ENCODE peak calls at places on chromosomes 6 and 20, in nine cellular contexts. P, B, A, K, T, I, C, Y and F are unnamed samples. For H3K36me3, the result is how much of the 10 kb centered on the place peaks cover.

GRCh38 chr6:39347906-39348585 is 25.5 kb upstream of the KCNK16 start:
- DNase-seq in K (peak), Y (peak), P (peak), A (peak), B (peak), T (peak), I (peak), C (peak), F (peak)

GRCh38 chr6:116685437-116685993 is 4.5 kb downstream of the KPNA5 start:
- DNase-seq in K (no peak), Y (no peak), C (no peak), T (no peak), A (no peak), P (no peak), I (no peak), B (no peak), F (no peak)

GRCh38 chr6:132763269-132763668 is 5.6 kb upstream of the VNN2 start:
- DNase-seq in Y (no peak), B (no peak), I (no peak), P (no peak), C (no peak), T (no peak), A (peak), K (no peak), F (no peak)

GRCh38 chr20:64254571-64255360 is 782 bp upstream of the PCMTD2 start:
- DNase-seq in T (no peak), K (no peak), A (no peak), Y (no peak), C (peak), I (no peak), P (no peak), B (peak), F (no peak)

GRCh38 chr6:52216932-52217331 is 27.4 kb downstream of the IL17F start:
- DNase-seq in P (no peak), I (no peak), T (no peak), A (no peak), K (no peak), C (no peak), B (no peak), Y (no peak), F (no peak)

GRCh38 chr20:58054744-58055373 is 173.6 kb downstream of the ANKRD60 start:
- DNase-seq in Y (peak), P (peak), C (no peak), B (peak), I (no peak), K (peak), T (no peak), A (no peak), F (no peak)

GRCh38 chr6:53065266-53066058 is at the start of gene FBXO9:
- DNase-seq in I (no peak), K (peak), B (peak), P (peak), T (no peak), A (peak), Y (peak), C (peak), F (peak)

GRCh38 chr6:40477246-40478126 is 109.7 kb downstream of the LRFN2 start:
- DNase-seq in T (no peak), A (peak), I (no peak), K (peak), C (no peak), B (no peak), Y (no peak), P (no peak), F (no peak)

GRCh38 chr20:64205611-64206026 is 41.4 kb downstream of the MYT1 start:
- DNase-seq in K (no peak), B (no peak), T (no peak), I (no peak), A (no peak), C (no peak), Y (no peak), P (no peak), F (no peak)

GRCh38 chr6:89411269-89412070 is 603 bp downstream of the RRAGD start:
- DNase-seq in P (peak), K (peak), I (no peak), C (peak), A (peak), Y (peak), T (no peak), B (peak), F (peak)

GRCh38 chr6:109896333-109896732 is 81.8 kb upstream of the GPR6 start:
- DNase-seq in I (peak), C (no peak), P (no peak), A (no peak), B (no peak), Y (no peak), T (no peak), K (no peak), F (no peak)

GRCh38 chr6:110101885-110102284 is 77.6 kb downstream of the WASF1 start:
- DNase-seq in Y (no peak), A (no peak), P (no peak), T (no peak), C (no peak), B (no peak), K (no peak), I (no peak), F (no peak)

GRCh38 chr6:141173529-141173928 is 959.2 kb upstream of the GJE1 start:
- DNase-seq in P (no peak), B (no peak), K (no peak), A (no peak), I (no peak), C (no peak), T (no peak), Y (no peak), F (no peak)

GRCh38 chr6:361411-362132 is 30.0 kb upstream of the IRF4 start:
- DNase-seq in Y (no peak), A (no peak), B (no peak), C (peak), K (no peak), P (no peak), T (no peak), I (no peak), F (no peak)

GRCh38 chr6:136103763-136104311 is 146.3 kb downstream of the MTFR2 start:
- DNase-seq in C (no peak), T (no peak), K (no peak), A (no peak), I (no peak), B (no peak), P (peak), Y (peak), F (no peak)

GRCh38 chr6:114810468-114810867 is 467.6 kb upstream of the HS3ST5 start:
- DNase-seq in Y (no peak), C (no peak), B (no peak), P (no peak), I (no peak), A (no peak), T (no peak), K (no peak), F (no peak)

GRCh38 chr6:30954631-30955366 is 14.0 kb downstream of the MUCL3 start:
- DNase-seq in B (no peak), P (no peak), A (no peak), C (no peak), I (no peak), Y (no peak), T (no peak), K (no peak), F (no peak)

GRCh38 chr6:73309534-73309783 is 44.6 kb downstream of the DPPA5 start:
- DNase-seq in P (no peak), T (no peak), A (no peak), Y (no peak), I (no peak), C (no peak), K (no peak), B (no peak), F (peak)

GRCh38 chr6:28207244-28208179 is 17.6 kb upstream of the ZSCAN9 start:
- DNase-seq in Y (no peak), P (no peak), C (peak), I (peak), A (no peak), B (no peak), K (no peak), T (no peak), F (peak)

GRCh38 chr6:31822038-31822821 is 5.3 kb upstream of the HSPA1B start:
- DNase-seq in I (peak), K (no peak), Y (peak), P (peak), A (peak), C (peak), B (peak), T (no peak), F (peak)

GRCh38 chr6:122323361-122323760 is 76.1 kb upstream of the HSF2 start:
- DNase-seq in T (no peak), B (no peak), P (no peak), Y (no peak), I (no peak), A (no peak), K (no peak), C (no peak), F (no peak)

GRCh38 chr6:11187301-11187700 is 45.2 kb downstream of the NEDD9 start:
- DNase-seq in A (no peak), B (no peak), Y (no peak), C (no peak), K (no peak), I (no peak), T (no peak), P (no peak), F (no peak)

GRCh38 chr6:11183761-11184362 is 48.6 kb downstream of the NEDD9 start:
- DNase-seq in Y (no peak), B (no peak), A (no peak), C (no peak), K (no peak), I (no peak), P (no peak), T (no peak), F (no peak)

GRCh38 chr6:11181478-11182136 is 50.9 kb downstream of the NEDD9 start:
- DNase-seq in T (no peak), K (no peak), P (no peak), A (no peak), Y (no peak), C (no peak), I (no peak), B (no peak), F (no peak)

GRCh38 chr6:11188161-11188915 is 44.1 kb downstream of the NEDD9 start:
- DNase-seq in C (no peak), I (peak), T (no peak), K (no peak), Y (no peak), P (no peak), A (no peak), B (no peak), F (no peak)

GRCh38 chr6:11185204-11185842 is 47.1 kb downstream of the NEDD9 start:
- DNase-seq in A (no peak), T (no peak), C (no peak), I (no peak), Y (no peak), P (no peak), K (no peak), B (no peak), F (no peak)
- H3K36me3 ChIP-seq in A (under half), T (under half), C (under half), I (under half), Y (under half), P (under half), K (under half), B (half or more), F (half or more)

DNA sequence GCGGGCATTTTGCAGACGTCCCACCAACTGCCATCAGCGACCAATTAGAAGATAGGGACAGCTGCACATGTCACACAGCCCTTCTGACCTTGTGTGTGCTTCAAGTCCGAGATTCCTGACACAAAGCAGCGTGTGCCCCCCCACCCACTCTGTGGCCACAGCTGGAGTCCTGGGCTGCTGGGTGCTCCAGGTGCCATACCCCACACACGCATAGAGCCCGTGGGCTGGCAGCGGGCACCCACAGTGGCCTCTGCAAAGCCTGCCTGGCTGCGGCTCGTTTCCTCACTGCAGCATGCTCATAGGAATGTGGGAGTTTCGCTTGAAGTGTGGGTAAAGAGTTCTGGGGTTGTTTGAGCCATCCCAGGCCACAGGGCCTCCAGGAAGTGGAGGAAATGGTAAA is 2.5 kb upstream of the ADRM1 start:
- DNase-seq in Y (no peak), C (no peak), I (no peak), K (no peak), P (no peak), B (no peak), A (no peak), T (no peak), F (no peak)
- H3K36me3 ChIP-seq in Y (under half), C (under half), I (under half), K (under half), P (under half), B (under half), A (under half), T (under half), F (under half)

GRCh38 chr6:36089048-36089447 is 41.3 kb upstream of the MAPK13 start:
- DNase-seq in T (no peak), C (no peak), K (no peak), P (no peak), A (no peak), Y (no peak), B (no peak), I (no peak), F (no peak)

GRCh38 chr6:36078159-36078558 is 50.6 kb downstream of the MAPK14 start:
- DNase-seq in I (no peak), T (no peak), A (no peak), P (no peak), Y (no peak), C (no peak), B (no peak), K (no peak), F (no peak)

GRCh38 chr6:36082318-36082717 is 48.0 kb upstream of the MAPK13 start:
- DNase-seq in B (no peak), T (no peak), K (no peak), C (no peak), P (no peak), I (no peak), Y (no peak), A (no peak), F (no peak)

GRCh38 chr6:36079596-36079995 is 50.7 kb upstream of the MAPK13 start:
- DNase-seq in I (no peak), B (no peak), A (no peak), T (no peak), P (no peak), C (no peak), K (no peak), Y (no peak), F (no peak)

DNA sequence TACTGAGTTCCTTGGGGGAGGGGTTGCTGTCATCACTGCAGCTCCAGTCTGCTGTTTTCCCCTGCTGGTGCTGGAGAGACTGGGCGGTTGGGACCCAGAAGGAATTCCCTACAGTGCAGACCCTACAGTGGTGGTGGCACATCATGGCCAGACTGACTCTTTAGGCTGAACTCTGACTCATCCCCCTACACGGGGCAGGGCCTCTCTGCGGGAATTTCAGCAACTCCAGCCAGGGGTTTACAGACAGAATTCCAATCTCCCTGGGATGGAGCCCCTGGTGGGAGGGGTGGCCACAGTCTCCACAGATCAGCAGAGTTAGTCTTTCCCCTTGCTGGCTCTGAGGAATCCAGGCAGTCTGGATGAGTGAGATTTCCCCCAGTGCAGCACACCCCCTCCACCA is 46.9 kb upstream of the MAPK13 start:
- DNase-seq in B (no peak), T (no peak), Y (no peak), A (no peak), P (no peak), K (no peak), I (no peak), C (no peak), F (no peak)
- H3K36me3 ChIP-seq in B (half or more), T (under half), Y (under half), A (under half), P (under half), K (half or more), I (under half), C (under half), F (under half)

DNA sequence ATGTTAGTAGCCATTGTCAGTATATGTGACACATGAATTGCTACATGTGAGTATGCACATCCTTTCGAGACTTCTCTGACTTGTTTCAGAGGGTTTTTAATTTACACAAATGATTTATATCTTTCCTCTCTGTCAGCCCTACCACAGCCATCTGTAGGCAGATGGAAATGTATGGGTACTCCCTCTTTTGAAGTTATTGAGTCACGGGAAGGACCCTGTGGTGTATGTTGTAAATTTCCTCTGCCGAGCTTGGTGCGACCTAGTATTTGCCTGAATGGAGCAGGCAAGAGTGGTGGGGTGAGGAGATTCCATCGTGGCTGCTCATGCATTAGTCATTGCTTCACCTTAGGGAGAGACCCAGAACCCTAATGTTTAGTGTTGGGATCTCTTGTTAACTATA is 171.9 kb downstream of the JARID2 start:
- DNase-seq in C (no peak), T (no peak), K (no peak), P (no peak), B (no peak), Y (no peak), I (peak), A (no peak), F (no peak)
- H3K36me3 ChIP-seq in C (under half), T (under half), K (under half), P (under half), B (under half), Y (under half), I (under half), A (under half), F (under half)

DNA sequence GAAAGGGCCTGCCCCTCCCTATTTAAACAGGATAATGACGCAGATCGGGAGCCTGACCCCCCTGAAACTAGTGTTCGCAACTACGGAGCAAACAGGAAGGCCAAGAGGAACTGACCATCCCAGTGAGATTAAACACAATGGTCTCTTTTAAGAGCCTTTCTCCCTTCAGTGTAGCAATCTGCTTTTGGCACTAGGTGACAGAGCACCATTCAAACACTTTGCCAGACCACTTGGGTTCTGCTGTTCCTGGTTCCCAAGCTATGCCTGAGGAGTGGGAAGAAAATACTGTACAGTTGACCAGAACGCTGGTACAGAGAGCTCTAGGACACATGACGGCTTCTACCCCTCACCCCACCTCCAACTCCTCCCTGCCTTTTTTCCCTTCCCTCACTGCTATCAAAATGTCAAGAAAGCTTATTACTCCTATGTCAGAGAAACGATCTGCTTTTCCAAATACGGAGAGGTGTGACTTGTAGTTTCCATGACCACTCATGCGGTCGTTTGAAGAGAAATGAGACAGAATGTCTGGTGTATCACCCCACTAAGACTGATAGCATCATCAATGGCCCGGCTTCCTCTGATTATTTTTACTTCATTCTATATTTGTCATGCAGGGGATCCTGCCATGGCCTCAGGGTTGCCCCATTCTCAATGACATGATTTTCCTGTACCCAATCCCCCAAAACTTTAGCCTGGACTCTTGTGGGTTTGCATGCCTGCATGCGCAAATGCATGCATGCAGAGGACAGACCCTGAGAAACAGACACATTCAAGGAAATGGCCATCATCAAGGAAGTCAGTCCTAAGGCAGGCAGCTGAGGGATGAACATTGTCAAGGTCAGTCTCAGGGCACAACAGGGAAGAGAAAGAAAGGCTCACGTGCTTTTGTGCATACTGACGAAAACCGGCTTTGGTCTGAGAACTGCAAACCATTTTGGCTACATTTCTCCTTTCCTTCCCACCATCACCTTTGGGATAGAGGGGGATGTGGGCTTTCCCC is 13.3 kb downstream of the NEDD9 start:
- DNase-seq in P (peak), B (peak), C (no peak), K (no peak), I (no peak), T (no peak), Y (no peak), A (no peak), F (no peak)
- H3K36me3 ChIP-seq in P (under half), B (under half), C (under half), K (under half), I (under half), T (under half), Y (under half), A (under half), F (under half)

GRCh38 chr6:41937472-41937871 is 4.1 kb downstream of the CCND3 start:
- DNase-seq in Y (no peak), I (no peak), B (no peak), A (no peak), T (no peak), K (peak), P (no peak), C (no peak), F (no peak)

GRCh38 chr6:41935190-41935569 is 6.4 kb downstream of the CCND3 start:
- DNase-seq in I (no peak), Y (no peak), A (no peak), K (peak), P (no peak), B (no peak), T (no peak), C (no peak), F (no peak)

GRCh38 chr6:41934278-41935189 is 7.1 kb downstream of the CCND3 start:
- DNase-seq in P (no peak), C (no peak), K (peak), T (no peak), I (no peak), Y (no peak), A (no peak), B (no peak), F (no peak)

GRCh38 chr6:41935685-41936072 is 5.9 kb downstream of the CCND3 start:
- DNase-seq in A (no peak), I (no peak), Y (no peak), T (no peak), P (no peak), K (peak), C (no peak), B (no peak), F (no peak)

DNA sequence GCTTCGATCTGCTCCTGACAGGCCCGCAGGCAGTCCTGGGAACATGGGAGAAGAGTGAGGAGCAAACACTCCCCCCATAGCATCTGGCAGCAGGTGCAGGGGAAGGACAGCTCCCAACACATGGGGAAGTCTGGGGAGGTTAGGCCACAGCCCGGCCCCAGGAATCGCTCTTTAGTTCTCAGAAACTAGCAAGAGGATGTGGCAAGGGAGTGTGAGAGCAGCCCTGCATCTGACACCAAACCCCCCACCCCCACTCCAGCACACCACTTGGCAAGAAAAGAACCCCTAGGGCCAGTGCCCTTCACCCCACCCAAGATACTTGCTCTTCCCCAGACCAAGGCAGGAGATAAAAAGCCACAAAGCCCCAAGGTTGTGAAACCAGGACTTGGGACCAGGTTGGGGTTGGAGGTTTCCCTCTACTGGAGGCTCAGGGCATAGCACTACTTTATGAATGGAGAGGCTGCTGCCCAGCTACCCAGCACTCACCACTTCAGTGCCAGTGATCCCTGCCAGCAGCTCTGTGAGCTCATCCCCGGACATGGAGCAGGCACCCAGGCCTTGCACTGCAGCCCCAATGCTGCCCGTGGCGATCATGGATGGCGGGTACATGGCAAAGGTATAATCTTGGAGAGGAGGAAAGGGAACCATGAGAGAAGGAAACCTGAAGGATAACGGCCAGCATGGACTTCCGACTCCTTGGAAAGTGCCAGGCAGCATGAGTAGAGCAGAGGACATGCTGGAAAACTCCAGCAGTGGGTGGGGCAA is 5.4 kb downstream of the CCND3 start:
- DNase-seq in T (peak), P (peak), K (peak), C (peak), Y (peak), A (peak), B (peak), I (peak), F (peak)
- H3K36me3 ChIP-seq in T (under half), P (under half), K (half or more), C (under half), Y (under half), A (under half), B (under half), I (under half), F (half or more)

GRCh38 chr6:160070831-160071230 is 50.8 kb upstream of the SLC22A1 start:
- DNase-seq in Y (no peak), I (no peak), T (no peak), B (no peak), P (no peak), K (no peak), A (no peak), C (no peak), F (no peak)
- H3K36me3 ChIP-seq in Y (under half), I (half or more), T (under half), B (half or more), P (under half), K (half or more), A (half or more), C (half or more), F (half or more)